ENCODE peak calls at places on chromosomes 2 and 18, in ten cellular contexts. Y, J, A, V, K, P, R, F, S and X are unnamed samples.

GRCh38 chr2:223369889-223370288 is 232.3 kb downstream of the SCG2 start:
- DNase-seq in R (no peak), V (no peak), S (no peak), A (no peak), P (no peak), J (no peak), K (no peak), Y (no peak), F (no peak), X (no peak)

GRCh38 chr2:43832457-43832856 is 6.2 kb downstream of the ABCG5 start:
- DNase-seq in Y (no peak), S (no peak), A (no peak), J (no peak), P (no peak), R (no peak), F (no peak), V (no peak), K (no peak), X (no peak)

GRCh38 chr2:201127570-201127969 is 11.6 kb downstream of the CFLAR start:
- DNase-seq in S (no peak), F (no peak), K (no peak), V (no peak), Y (peak; percentile 70), R (no peak), J (no peak), A (peak; percentile 74), P (no peak), X (no peak)

GRCh38 chr2:225668606-225669266 is 269.2 kb downstream of the NYAP2 start:
- DNase-seq in R (no peak), A (peak; percentile 81), J (peak; percentile 67), K (peak; percentile 18), S (peak; percentile 75), P (peak; percentile 67), F (no peak), Y (peak; percentile 79), V (no peak), X (no peak)

GRCh38 chr2:36734304-36734703 is 37.8 kb downstream of the VIT start:
- DNase-seq in A (peak; percentile 11), F (no peak), S (no peak), Y (peak; percentile 26), V (no peak), P (no peak), J (no peak), R (no peak), K (no peak), X (no peak)

GRCh38 chr2:144630459-144631215 is 110.7 kb upstream of the ZEB2 start:
- DNase-seq in Y (no peak), J (peak; percentile 12), A (peak; percentile 1), P (no peak), F (no peak), K (no peak), S (no peak), V (no peak), R (no peak), X (peak; percentile 80)

GRCh38 chr18:7596133-7596532 is 29.0 kb downstream of the PTPRM start:
- DNase-seq in S (no peak), V (no peak), R (no peak), F (no peak), Y (peak; percentile 43), A (peak; percentile 18), J (no peak), P (no peak), K (no peak), X (no peak)

GRCh38 chr2:241036397-241036963 is 38.1 kb downstream of the SNED1 start:
- DNase-seq in Y (no peak), S (no peak), P (no peak), F (peak; percentile 62), A (no peak), J (peak; percentile 72), K (peak; percentile 48), V (peak; percentile 84), R (peak; percentile 68), X (no peak)

GRCh38 chr18:829432-829831 is 17.4 kb upstream of the YES1 start:
- DNase-seq in F (no peak), P (no peak), Y (no peak), J (no peak), V (no peak), S (no peak), A (no peak), K (no peak), R (no peak), X (no peak)

GRCh38 chr18:834086-834720 is 22.2 kb upstream of the YES1 start:
- DNase-seq in Y (no peak), F (no peak), P (no peak), K (no peak), V (no peak), J (no peak), A (no peak), S (no peak), R (no peak), X (no peak)

GRCh38 chr18:833197-833596 is 21.2 kb upstream of the YES1 start:
- DNase-seq in P (no peak), Y (no peak), R (no peak), V (no peak), J (no peak), K (no peak), A (no peak), S (no peak), F (no peak), X (no peak)

GRCh38 chr18:830315-830901 is 18.4 kb upstream of the YES1 start:
- DNase-seq in K (no peak), A (peak; percentile 67), V (no peak), R (no peak), S (peak; percentile 56), Y (peak; percentile 88), F (no peak), J (no peak), P (peak; percentile 52), X (no peak)

DNA sequence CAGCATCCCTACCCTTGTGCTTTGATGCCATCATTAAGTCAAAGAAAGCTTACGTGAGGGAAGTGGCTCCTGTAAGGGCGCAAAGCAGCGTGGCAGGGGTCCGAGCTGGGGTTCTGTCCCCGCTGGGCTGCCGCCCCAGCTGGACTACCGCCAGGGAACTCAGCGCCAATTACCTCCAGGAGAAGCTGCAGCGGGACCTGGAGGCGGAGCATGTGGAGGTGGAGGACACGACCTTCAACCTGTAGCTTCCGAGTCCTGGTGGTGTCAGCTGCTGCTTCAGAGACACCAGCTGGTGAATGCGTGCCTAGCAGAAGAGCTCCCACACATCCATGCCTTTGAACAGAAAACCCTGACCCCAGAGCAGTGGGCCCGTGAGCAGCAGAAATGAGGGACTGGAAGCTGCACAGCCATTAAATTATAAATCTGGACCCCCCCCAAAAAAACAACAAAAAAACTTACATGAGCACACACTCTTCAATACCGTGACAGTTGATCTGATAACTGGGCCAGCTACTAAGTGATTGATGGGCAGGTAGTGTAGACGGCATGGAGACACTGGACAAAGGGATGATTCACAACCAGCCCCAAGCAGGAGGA is 20.1 kb upstream of the YES1 start:
- DNase-seq in S (no peak), P (no peak), J (peak; percentile 49), F (peak; percentile 90), V (peak; percentile 52), Y (no peak), A (no peak), R (no peak), K (no peak), X (no peak)
- TF ChIP-seq CTCF in S (peak; percentile 30), P (no peak), J (no peak), F (peak; percentile 31), V (no peak), Y (peak; percentile 6), A (no peak), R (no peak), K (no peak), X (peak; percentile 32)

GRCh38 chr2:61959381-61960293 is 54.2 kb downstream of the COMMD1 start:
- DNase-seq in V (no peak), A (no peak), J (no peak), Y (no peak), F (no peak), R (no peak), S (no peak), P (peak; percentile 12), K (no peak), X (no peak)

GRCh38 chr2:61966087-61966727 is 60.7 kb downstream of the COMMD1 start:
- DNase-seq in J (no peak), Y (no peak), S (no peak), K (no peak), R (no peak), A (no peak), V (no peak), P (no peak), F (no peak), X (no peak)

GRCh38 chr2:61967262-61967661 is 61.8 kb downstream of the COMMD1 start:
- DNase-seq in K (no peak), J (no peak), R (no peak), Y (peak; percentile 13), A (peak; percentile 47), S (no peak), F (no peak), P (no peak), V (no peak), X (no peak)

GRCh38 chr2:61962095-61962984 is 56.9 kb downstream of the COMMD1 start:
- DNase-seq in K (no peak), J (no peak), Y (no peak), R (no peak), F (no peak), V (no peak), A (peak; percentile 80), P (no peak), S (no peak), X (no peak)

GRCh38 chr2:61961231-61961901 is 55.9 kb downstream of the COMMD1 start:
- DNase-seq in F (no peak), A (no peak), Y (no peak), P (no peak), J (no peak), S (no peak), R (no peak), V (no peak), K (no peak), X (no peak)
- TF ChIP-seq CTCF in F (no peak), A (no peak), Y (no peak), P (no peak), J (no peak), S (no peak), R (no peak), V (no peak), K (no peak), X (no peak)

GRCh38 chr2:71207601-71208000 is 19.3 kb downstream of the PAIP2B start:
- DNase-seq in F (no peak), K (no peak), P (no peak), S (no peak), V (no peak), Y (no peak), R (no peak), J (no peak), A (no peak), X (no peak)

GRCh38 chr2:71206271-71206670 is 20.6 kb downstream of the PAIP2B start:
- DNase-seq in V (no peak), R (no peak), Y (no peak), J (no peak), S (no peak), A (no peak), K (no peak), F (no peak), P (no peak), X (no peak)

GRCh38 chr2:71208756-71209155 is 18.1 kb downstream of the PAIP2B start:
- DNase-seq in F (no peak), P (no peak), V (no peak), J (no peak), Y (no peak), A (no peak), S (no peak), R (no peak), K (no peak), X (no peak)

GRCh38 chr2:71212336-71212735 is 14.6 kb downstream of the PAIP2B start:
- DNase-seq in K (no peak), S (no peak), F (no peak), V (no peak), R (no peak), Y (no peak), A (no peak), J (no peak), P (no peak), X (no peak)

DNA sequence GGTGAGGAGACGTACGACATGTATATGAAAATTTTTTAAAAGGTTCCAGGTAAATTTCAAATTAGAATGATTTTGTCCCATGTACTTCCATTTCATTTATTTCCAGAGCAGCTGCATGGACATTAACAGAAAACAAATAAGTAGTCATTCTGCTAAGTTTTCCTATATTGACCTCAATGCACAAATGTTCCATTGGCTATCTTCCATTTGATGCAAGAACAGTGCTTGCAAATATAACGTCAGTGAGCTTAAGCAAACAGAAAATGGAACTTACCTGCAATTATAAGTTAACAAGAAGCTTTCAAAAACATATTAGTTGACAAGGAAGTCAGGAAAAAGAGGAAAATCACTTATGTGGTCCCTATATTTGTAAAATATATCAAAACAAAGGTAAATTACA is 16.6 kb downstream of the PAIP2B start:
- DNase-seq in A (no peak), R (no peak), V (no peak), K (no peak), P (no peak), J (no peak), F (no peak), S (no peak), Y (no peak), X (no peak)
- TF ChIP-seq CTCF in A (no peak), R (no peak), V (no peak), K (no peak), P (no peak), J (no peak), F (no peak), S (no peak), Y (no peak), X (no peak)

DNA sequence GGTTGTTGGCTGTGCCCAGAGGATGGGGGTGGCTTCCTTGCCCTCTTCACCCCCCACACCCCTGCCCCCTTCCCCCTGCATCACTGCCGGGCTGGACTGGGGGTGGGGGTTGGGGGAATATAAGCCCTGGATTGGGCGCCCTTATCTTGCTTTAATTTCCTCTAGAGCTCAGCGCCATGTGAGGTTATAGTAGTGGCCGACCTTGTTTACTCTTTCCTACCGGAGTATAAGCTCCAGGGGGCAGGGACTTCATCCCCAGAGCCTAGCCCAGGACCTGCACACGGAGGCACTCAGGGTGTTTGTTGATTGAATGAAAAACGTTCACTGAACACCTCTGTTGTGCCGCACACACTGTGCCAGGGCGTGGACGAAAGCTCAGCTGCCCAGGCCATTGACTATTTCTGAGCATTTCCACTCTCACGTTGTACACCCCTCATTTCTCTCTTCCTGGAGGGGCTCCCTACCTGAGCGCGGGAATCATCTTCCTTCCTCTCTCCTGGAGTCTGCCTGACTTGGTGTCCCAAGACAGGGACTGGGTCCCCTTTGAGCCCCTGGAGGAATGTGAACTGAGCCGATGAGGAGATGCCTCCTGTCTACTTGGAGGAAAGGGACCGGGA is 9.3 kb upstream of the SPATA3 start:
- DNase-seq in S (no peak), P (no peak), Y (no peak), J (no peak), F (no peak), V (no peak), R (no peak), K (no peak), A (no peak), X (no peak)
- TF ChIP-seq CTCF in S (no peak), P (no peak), Y (no peak), J (no peak), F (no peak), V (no peak), R (no peak), K (no peak), A (no peak), X (no peak)